ENCODE peak calls at places on chromosomes 2 and 18, in four cellular contexts. P is T-helper 2 cell, W is non-pigmented ciliary epithelial cell, R is HTR-8/SVneo. V is an unnamed sample.

GRCh38 chr2:62593825-62594224 is 87.8 kb upstream of the TMEM17 start:
- DNase-seq in P (no peak), R (no peak), W (no peak), V (no peak)

GRCh38 chr2:238024986-238025385 is 35.8 kb upstream of the SCLY start:
- DNase-seq in R (no peak), P (no peak), W (peak; percentile 40), V (no peak)

GRCh38 chr2:188403676-188404075 is 112.0 kb downstream of the GULP1 start:
- DNase-seq in W (no peak), P (no peak), R (no peak), V (no peak)

GRCh38 chr2:61426267-61426897 is 44.5 kb downstream of the USP34 start:
- DNase-seq in R (peak; percentile 55), P (peak; percentile 35), W (no peak), V (no peak)

GRCh38 chr18:31970617-31971016 is 27.7 kb upstream of the TRAPPC8 start:
- DNase-seq in R (no peak), P (no peak), W (no peak), V (no peak)

GRCh38 chr2:47541848-47542450 is 139.0 kb downstream of the MSH2 start:
- DNase-seq in W (no peak), R (no peak), P (no peak), V (no peak)

GRCh38 chr2:178825183-178825582 is 18.0 kb upstream of the TTN start:
- DNase-seq in R (no peak), W (peak; percentile 47), P (no peak), V (no peak)

GRCh38 chr2:60047347-60047746 is 506.1 kb downstream of the BCL11A start:
- DNase-seq in P (no peak), W (no peak), R (no peak), V (no peak)

GRCh38 chr2:229901819-229902218 is 20.0 kb downstream of the TRIP12 start:
- DNase-seq in P (no peak), W (no peak), R (peak; percentile 48), V (peak; percentile 67)

GRCh38 chr2:227103583-227103982 is 60.4 kb downstream of the COL4A4 start:
- DNase-seq in W (no peak), P (no peak), R (no peak), V (no peak)

GRCh38 chr2:150520887-150521664 is 33.6 kb upstream of the RND3 start:
- DNase-seq in W (no peak), P (no peak), R (no peak), V (peak; percentile 66)

GRCh38 chr2:240601831-240602160 is 15.3 kb downstream of the CAPN10 start:
- DNase-seq in P (no peak), W (no peak), R (no peak), V (no peak)

GRCh38 chr2:207066784-207067460 is 98.8 kb downstream of the KLF7 start:
- DNase-seq in W (no peak), P (no peak), R (no peak), V (no peak)

GRCh38 chr2:59706729-59707128 is 846.7 kb downstream of the BCL11A start:
- DNase-seq in R (no peak), W (no peak), P (no peak), V (no peak)

GRCh38 chr2:9532421-9532820 is 23.2 kb downstream of the ADAM17 start:
- DNase-seq in P (no peak), R (no peak), W (no peak), V (no peak)

GRCh38 chr18:43234889-43235288 is 42.4 kb downstream of the SYT4 start:
- DNase-seq in R (no peak), P (no peak), W (no peak), V (no peak)

GRCh38 chr2:231514951-231515297 is 15.3 kb downstream of the NMUR1 start:
- DNase-seq in R (no peak), W (no peak), P (no peak), V (no peak)

GRCh38 chr2:179377296-179377695 is 112.7 kb upstream of the SESTD1 start:
- DNase-seq in R (no peak), W (no peak), P (no peak), V (no peak)

GRCh38 chr2:96507957-96508520 is 2.9 kb upstream of the NEURL3 start:
- DNase-seq in W (no peak), R (peak; percentile 85), P (peak; percentile 90), V (no peak)

GRCh38 chr2:230982528-230982927 is 13.4 kb upstream of the SPATA3 start:
- DNase-seq in R (no peak), P (no peak), W (no peak), V (no peak)

GRCh38 chr2:8487461-8487932 is 194.4 kb upstream of the ID2 start:
- DNase-seq in W (no peak), R (no peak), P (no peak), V (no peak)

GRCh38 chr2:150971910-150972309 is 289.8 kb downstream of the RBM43 start:
- DNase-seq in P (no peak), R (no peak), W (no peak), V (no peak)

GRCh38 chr2:15728247-15728721 is 136.6 kb downstream of the DDX1 start:
- DNase-seq in P (no peak), R (no peak), W (no peak), V (no peak)

GRCh38 chr18:1499265-1499664 is 594.6 kb downstream of the ADCYAP1 start:
- DNase-seq in R (no peak), W (no peak), P (no peak), V (no peak)

GRCh38 chr2:28644760-28645159 is 106.9 kb upstream of the PPP1CB start:
- DNase-seq in W (no peak), R (no peak), P (no peak), V (no peak)

GRCh38 chr2:10544252-10544651 is 96.1 kb upstream of the ODC1 start:
- DNase-seq in P (no peak), R (no peak), W (no peak), V (no peak)

GRCh38 chr18:23887035-23887434 is 127.5 kb upstream of the TTC39C start:
- DNase-seq in W (no peak), R (no peak), P (no peak), V (no peak)

GRCh38 chr2:226564667-226565066 is 235.0 kb downstream of the IRS1 start:
- DNase-seq in W (no peak), R (no peak), P (no peak), V (no peak)

GRCh38 chr18:662197-662596 is 4.7 kb downstream of the TYMS start:
- DNase-seq in P (no peak), R (no peak), W (no peak), V (no peak)

GRCh38 chr2:68362069-68362468 is 3.0 kb upstream of the PLEK start:
- DNase-seq in W (no peak), P (peak; percentile 34), R (peak; percentile 75), V (no peak)

GRCh38 chr18:500230-500555 is 308 bp downstream of the COLEC12 start:
- DNase-seq in R (no peak), P (no peak), W (no peak), V (no peak)

GRCh38 chr2:205706769-205707375 is 24.6 kb downstream of the NRP2 start:
- DNase-seq in W (peak; percentile 87), P (no peak), R (no peak), V (peak; percentile 63)

GRCh38 chr2:160516547-160517365 is 23.1 kb upstream of the RBMS1 start:
- DNase-seq in R (no peak), W (no peak), P (no peak), V (no peak)

GRCh38 chr2:227153766-227154486 is 10.1 kb downstream of the COL4A4 start:
- DNase-seq in P (no peak), W (no peak), R (no peak), V (no peak)

GRCh38 chr2:158211516-158211915 is 109.8 kb downstream of the UPP2 start:
- DNase-seq in R (no peak), W (no peak), P (no peak), V (no peak)

GRCh38 chr2:84083984-84084383 is 375.1 kb downstream of the SUCLG1 start:
- DNase-seq in R (no peak), W (no peak), P (no peak), V (no peak)